ENCODE peak calls at places on chromosomes 6 and 20, in six cellular contexts. T is Calu3; P is foreskin fibroblast; Q is mesenchymal stem cell; N is left ventricle myocardium superior; J is stimulated activated naive CD4-positive, alpha-beta T cell treated with Interleukin-2 at 50 U/mL for 16 hours. G is an unnamed sample.

GRCh38 chr20:47456952-47457724 is 44.5 kb upstream of the NCOA3 start:
- DNase-seq in T (peak; percentile 31), P (peak; percentile 69), Q (peak; percentile 40), N (no peak), J (no peak), G (no peak)

GRCh38 chr20:50193851-50194830 is 3.5 kb downstream of the CEBPB start:
- DNase-seq in T (no peak), P (no peak), Q (peak; percentile 55), N (no peak), J (no peak), G (no peak)

GRCh38 chr6:6577736-6578135 is 10.8 kb upstream of the LY86 start:
- DNase-seq in T (no peak), P (no peak), Q (no peak), N (no peak), J (no peak), G (no peak)

GRCh38 chr20:46803446-46804020 is 91.1 kb upstream of the EYA2 start:
- DNase-seq in T (no peak), P (no peak), Q (no peak), N (no peak), J (no peak), G (no peak)

GRCh38 chr6:116847234-116847633 is 18.4 kb upstream of the GPRC6A start:
- DNase-seq in T (no peak), P (peak; percentile 2), Q (peak; percentile 44), N (no peak), J (no peak), G (no peak)

GRCh38 chr6:36373368-36374009 is 14.0 kb downstream of the ETV7 start:
- DNase-seq in T (no peak), P (no peak), Q (no peak), N (no peak), J (no peak), G (no peak)

GRCh38 chr6:90241229-90241873 is 55.3 kb downstream of the BACH2 start:
- DNase-seq in T (no peak), P (no peak), Q (no peak), N (no peak), J (no peak), G (no peak)

GRCh38 chr6:127342296-127342945 is 988 bp downstream of the ECHDC1 start:
- DNase-seq in T (peak; percentile 35), P (no peak), Q (peak; percentile 51), N (no peak), J (no peak), G (peak; percentile 7)

GRCh38 chr6:11025911-11026635 is 18.0 kb downstream of the ELOVL2 start:
- DNase-seq in T (no peak), P (no peak), Q (peak; percentile 68), N (no peak), J (no peak), G (peak; percentile 44)

GRCh38 chr20:50070361-50070760 is 42.6 kb downstream of the UBE2V1 start:
- DNase-seq in T (no peak), P (no peak), Q (no peak), N (no peak), J (no peak), G (no peak)

GRCh38 chr6:33147807-33148666 is 44.2 kb downstream of the COL11A2 start:
- DNase-seq in T (peak; percentile 48), P (no peak), Q (peak; percentile 60), N (no peak), J (no peak), G (peak; percentile 67)

GRCh38 chr6:41643899-41644269 is 5.6 kb downstream of the MDFI start:
- DNase-seq in T (no peak), P (no peak), Q (no peak), N (no peak), J (no peak), G (no peak)

GRCh38 chr6:163897030-163897429 is 482.5 kb downstream of the QKI start:
- DNase-seq in T (no peak), P (peak; percentile 5), Q (no peak), N (no peak), J (no peak), G (peak; percentile 68)

GRCh38 chr20:13008761-13009681 is at the start of gene SPTLC3:
- DNase-seq in T (peak; percentile 39), P (peak; percentile 23), Q (peak; percentile 38), N (peak; percentile 43), J (no peak), G (peak; percentile 35)

GRCh38 chr20:48324744-48325143 is 503.1 kb downstream of the PREX1 start:
- DNase-seq in T (no peak), P (no peak), Q (no peak), N (no peak), J (no peak), G (no peak)

GRCh38 chr6:119234457-119234856 is 115.1 kb downstream of the MAN1A1 start:
- DNase-seq in T (no peak), P (no peak), Q (no peak), N (no peak), J (no peak), G (no peak)

GRCh38 chr20:37265152-37265551 is 3.5 kb upstream of the GHRH start:
- DNase-seq in T (no peak), P (no peak), Q (no peak), N (no peak), J (no peak), G (no peak)

GRCh38 chr6:21131406-21131805 is 462.1 kb upstream of the SOX4 start:
- DNase-seq in T (no peak), P (no peak), Q (no peak), N (no peak), J (no peak), G (no peak)

GRCh38 chr20:47253860-47254259 is 102.6 kb downstream of the ZMYND8 start:
- DNase-seq in T (no peak), P (no peak), Q (no peak), N (no peak), J (no peak), G (no peak)

GRCh38 chr6:157240059-157240959 is 83.0 kb downstream of the TMEM242 start:
- DNase-seq in T (peak; percentile 29), P (peak; percentile 45), Q (peak; percentile 25), N (peak; percentile 71), J (no peak), G (peak; percentile 94)

GRCh38 chr20:51542033-51542893 is at the start of gene NFATC2:
- DNase-seq in T (peak; percentile 84), P (no peak), Q (no peak), N (peak; percentile 74), J (peak; percentile 67), G (no peak)

GRCh38 chr20:21101453-21102251 is 4.5 kb downstream of the LINC00237 start:
- DNase-seq in T (no peak), P (no peak), Q (no peak), N (no peak), J (no peak), G (no peak)

GRCh38 chr6:11497881-11498280 is 39.7 kb upstream of the TMEM170B start:
- DNase-seq in T (no peak), P (no peak), Q (no peak), N (no peak), J (no peak), G (peak; percentile 24)

GRCh38 chr6:148343383-148343782 is 745 bp downstream of the SASH1 start:
- DNase-seq in T (no peak), P (no peak), Q (peak; percentile 63), N (no peak), J (no peak), G (no peak)

GRCh38 chr6:32815115-32815514 is 1.7 kb downstream of the HLA-DOB start:
- DNase-seq in T (no peak), P (no peak), Q (peak; percentile 64), N (no peak), J (no peak), G (no peak)

GRCh38 chr6:3455490-3456394 is 1.1 kb downstream of the SLC22A23 start:
- DNase-seq in T (peak; percentile 12), P (no peak), Q (no peak), N (peak; percentile 39), J (no peak), G (no peak)

GRCh38 chr20:46699651-46700359 is 9.6 kb upstream of the SLC2A10 start:
- DNase-seq in T (peak; percentile 51), P (no peak), Q (peak; percentile 57), N (no peak), J (no peak), G (no peak)

G was measured in MG63.